ENCODE peak calls at places on chromosomes 11 and 22, in four cellular contexts. R, T, A and H are unnamed samples.

GRCh38 chr11:78228467-78228866 is 39.7 kb downstream of the USP35 start:
- DNase-seq in A (no peak), R (no peak), T (no peak), H (peak; percentile 68)

GRCh38 chr11:112320668-112321067 is 60.0 kb upstream of the PLET1 start:
- DNase-seq in A (no peak), R (no peak), T (no peak), H (no peak)

GRCh38 chr22:32828561-32828960 is 27.1 kb downstream of the TIMP3 start:
- DNase-seq in R (no peak), T (no peak), A (no peak), H (no peak)

GRCh38 chr11:123103326-123103980 is 41.5 kb upstream of the HSPA8 start:
- DNase-seq in T (no peak), R (no peak), A (no peak), H (peak; percentile 58)

GRCh38 chr22:17157714-17158113 is 1.4 kb downstream of the HDHD5 start:
- DNase-seq in R (no peak), T (no peak), A (no peak), H (no peak)

GRCh38 chr11:1267441-1268100 is 41.9 kb downstream of the TOLLIP start:
- DNase-seq in T (no peak), A (no peak), R (no peak), H (no peak)

GRCh38 chr11:2762451-2762850 is 62.7 kb upstream of the KCNQ1OT1 start:
- DNase-seq in T (no peak), A (no peak), R (no peak), H (peak; percentile 47)

GRCh38 chr11:76523147-76523546 is 78.3 kb downstream of the EMSY start:
- DNase-seq in A (no peak), R (no peak), T (no peak), H (no peak)

GRCh38 chr22:19166421-19166820 is 12.1 kb downstream of the SLC25A1 start:
- DNase-seq in T (no peak), A (no peak), R (no peak), H (no peak)